ENCODE peak calls at places on chromosomes 3 and 15, in seven cellular contexts. B is lower lobe of right lung, X is Caco-2, F is fibroblast of lung, S is SJSA1, Y is bronchial epithelial cell, V is ovary. L is an unnamed sample. For H3K27me3 and H3K36me3, the result is how much of the 10 kb centered on the place peaks cover.

GRCh38 chr15:69457304-69458280 is 5.0 kb downstream of the RPLP1 start:
- DNase-seq in V (no peak), F (no peak), B (no peak), X (no peak), S (no peak), Y (no peak), L (no peak)

GRCh38 chr15:40914486-40914885 is 14.7 kb upstream of the DLL4 start:
- DNase-seq in F (no peak), B (no peak), X (no peak), Y (no peak), V (no peak), S (no peak), L (peak)

GRCh38 chr3:191376742-191377141 is 46.4 kb upstream of the UTS2B start:
- DNase-seq in B (no peak), V (no peak), Y (peak), S (peak), F (peak), X (no peak), L (no peak)

GRCh38 chr15:38212759-38213158 is 39.9 kb upstream of the SPRED1 start:
- DNase-seq in F (no peak), B (no peak), V (no peak), X (no peak), S (no peak), Y (no peak), L (no peak)

GRCh38 chr15:71892335-71892734 is 82.0 kb downstream of the NR2E3 start:
- DNase-seq in V (no peak), Y (no peak), S (no peak), B (no peak), F (no peak), X (no peak), L (no peak)

GRCh38 chr15:77010842-77011241 is 15.9 kb downstream of the PSTPIP1 start:
- DNase-seq in V (no peak), B (no peak), X (no peak), Y (no peak), S (no peak), F (no peak), L (no peak)

GRCh38 chr15:76577879-76578512 is 241.4 kb downstream of the ISL2 start:
- DNase-seq in X (no peak), V (no peak), B (no peak), S (no peak), F (no peak), Y (peak), L (no peak)

GRCh38 chr3:23019596-23020300 is 183.4 kb upstream of the UBE2E2 start:
- DNase-seq in Y (no peak), B (no peak), V (no peak), S (no peak), X (no peak), F (peak), L (no peak)

GRCh38 chr3:173733029-173733652 is 335.6 kb downstream of the NLGN1 start:
- DNase-seq in Y (peak), B (no peak), F (peak), S (no peak), V (no peak), X (no peak), L (no peak)

GRCh38 chr15:69943637-69944036 is 154.1 kb downstream of the TLE3 start:
- DNase-seq in Y (no peak), V (no peak), S (no peak), X (no peak), F (no peak), B (no peak), L (no peak)

GRCh38 chr15:63288342-63288741 is 10.9 kb downstream of the APH1B start:
- DNase-seq in B (no peak), Y (no peak), F (no peak), X (no peak), V (no peak), S (no peak), L (no peak)

GRCh38 chr15:74226761-74227540 is 9.2 kb upstream of the CCDC33 start:
- DNase-seq in V (no peak), Y (peak), B (no peak), S (no peak), F (no peak), X (no peak), L (no peak)

GRCh38 chr15:40064231-40064894 is 25.4 kb upstream of the SRP14 start:
- DNase-seq in F (peak), B (no peak), X (no peak), Y (no peak), S (peak), V (no peak), L (no peak)

GRCh38 chr15:94453227-94453626 is 221.9 kb downstream of the MCTP2 start:
- DNase-seq in F (no peak), B (no peak), Y (peak), S (no peak), V (no peak), X (no peak), L (no peak)

GRCh38 chr3:35654471-35654870 is 15.1 kb downstream of the ARPP21 start:
- DNase-seq in X (no peak), V (no peak), B (no peak), F (no peak), S (no peak), Y (no peak), L (no peak)

GRCh38 chr3:126104742-126105605 is 21.1 kb upstream of the SLC41A3 start:
- DNase-seq in X (no peak), F (no peak), S (no peak), V (no peak), B (no peak), Y (no peak), L (peak)

GRCh38 chr3:136862953-136863352 is 945 bp downstream of the NCK1 start:
- DNase-seq in S (no peak), Y (no peak), F (no peak), V (no peak), X (no peak), B (no peak), L (no peak)
- H3K4me3 ChIP-seq in S (peak), Y (peak), F (peak), V (peak), X (peak), B (peak), L (peak)

GRCh38 chr3:72001758-72002157 is 216.8 kb upstream of the PROK2 start:
- DNase-seq in X (no peak), B (no peak), S (no peak), Y (no peak), V (no peak), F (no peak), L (no peak)

GRCh38 chr3:71991681-71992080 is 206.7 kb upstream of the PROK2 start:
- DNase-seq in B (no peak), S (no peak), X (no peak), F (no peak), V (no peak), Y (no peak), L (no peak)

GRCh38 chr3:71994203-71994602 is 209.3 kb upstream of the PROK2 start:
- DNase-seq in S (no peak), F (no peak), V (no peak), X (no peak), Y (no peak), B (no peak), L (no peak)

GRCh38 chr3:71998995-71999673 is 214.2 kb upstream of the PROK2 start:
- DNase-seq in Y (peak), X (no peak), V (no peak), B (no peak), S (peak), F (peak), L (no peak)

DNA sequence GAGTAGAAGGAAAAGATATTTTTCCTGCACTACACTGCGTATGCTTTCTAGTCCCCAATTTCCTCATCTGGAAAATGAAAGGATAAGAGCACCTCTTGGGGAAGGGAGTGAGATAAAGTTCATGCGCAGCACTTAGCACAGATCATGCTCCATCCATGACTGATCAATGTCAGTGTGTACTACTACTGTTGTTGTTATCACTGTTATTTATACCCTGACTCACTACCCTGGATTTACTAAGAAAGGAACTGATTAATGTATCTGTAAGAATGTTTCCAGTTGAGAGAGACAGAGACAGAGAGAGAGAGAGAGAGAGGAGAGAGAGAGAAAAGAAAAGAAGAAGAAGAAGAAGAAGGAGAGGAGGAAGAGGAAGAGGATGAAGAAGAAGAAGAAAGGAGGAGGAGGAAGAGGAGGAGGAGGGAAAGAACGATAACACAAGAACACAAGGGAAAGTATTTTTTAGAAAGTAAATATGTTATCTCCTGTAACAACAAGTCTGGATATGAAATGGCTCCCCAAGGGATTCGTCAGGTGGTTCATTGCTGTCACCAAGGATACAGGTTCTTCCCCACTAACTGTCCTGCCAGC is 212.2 kb upstream of the PROK2 start:
- DNase-seq in F (no peak), V (no peak), B (no peak), Y (no peak), X (no peak), S (no peak), L (no peak)
- H3K27me3 ChIP-seq in F (under half), V (under half), B (under half), Y (under half), X (under half), S (under half), L (under half)

DNA sequence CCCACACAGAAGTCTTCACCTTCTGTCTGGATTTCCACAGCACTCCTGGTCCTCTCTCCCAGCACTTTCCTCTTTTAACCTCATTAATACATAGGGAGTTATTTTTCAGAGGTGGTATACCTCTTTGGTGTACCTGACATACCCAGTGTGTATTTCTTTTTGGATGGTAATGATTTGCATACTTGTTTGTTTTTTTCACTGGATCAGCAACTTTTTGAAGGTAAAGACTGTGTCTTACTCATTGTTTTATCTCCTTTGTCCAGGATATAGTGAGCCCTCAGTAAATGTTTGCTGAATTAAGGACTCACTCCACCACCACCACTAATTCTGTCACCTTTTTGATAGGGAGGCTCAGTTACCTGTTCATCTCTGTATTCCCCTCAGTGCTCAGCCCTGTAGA is 52.1 kb downstream of the SACM1L start:
- DNase-seq in F (no peak), V (no peak), B (no peak), X (no peak), S (no peak), Y (no peak), L (no peak)
- H3K36me3 ChIP-seq in F (under half), V (under half), B (half or more), X (under half), S (half or more), Y (under half), L (under half)

GRCh38 chr15:96415513-96416217 is 85.2 kb downstream of the NR2F2 start:
- DNase-seq in F (no peak), S (no peak), Y (no peak), X (no peak), V (no peak), B (no peak), L (no peak)
- H3K4me3 ChIP-seq in F (no peak), S (no peak), Y (no peak), X (no peak), V (no peak), B (no peak), L (no peak)

DNA sequence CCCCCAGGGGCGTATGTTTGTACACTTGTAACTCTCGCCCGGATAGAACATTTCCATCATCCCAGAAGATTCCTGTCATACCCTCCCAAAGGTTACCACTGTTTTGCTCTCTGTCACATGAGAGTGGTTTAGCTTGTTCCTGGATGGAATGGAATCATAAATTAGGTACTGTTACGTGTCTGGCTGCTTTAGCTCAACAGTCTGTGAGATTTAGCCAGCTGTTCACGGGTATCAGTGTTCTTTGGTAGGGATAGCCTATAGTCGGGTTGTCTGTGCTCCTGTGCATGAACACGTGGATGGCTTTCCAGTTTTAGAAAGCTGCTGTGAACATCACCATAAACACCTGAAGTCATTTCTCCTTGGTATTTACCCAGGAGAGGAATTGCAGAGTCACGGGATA is 58.2 kb upstream of the NR2C2 start:
- DNase-seq in V (no peak), X (no peak), Y (no peak), B (no peak), F (no peak), S (no peak), L (no peak)
- H3K27me3 ChIP-seq in V (under half), X (under half), Y (under half), B (under half), F (under half), S (under half), L (under half)

GRCh38 chr3:141077631-141078030 is 26.5 kb downstream of the SPSB4 start:
- DNase-seq in V (no peak), X (no peak), F (no peak), S (no peak), B (no peak), Y (no peak), L (no peak)
- H3K36me3 ChIP-seq in V (under half), X (under half), F (under half), S (under half), B (under half), Y (under half), L (under half)

GRCh38 chr3:106457278-106458210 is 588.7 kb upstream of the CBLB start:
- DNase-seq in B (no peak), F (peak), S (peak), V (no peak), X (no peak), Y (peak), L (no peak)
- H3K4me3 ChIP-seq in B (no peak), F (no peak), S (no peak), V (no peak), X (no peak), Y (no peak), L (no peak)

DNA sequence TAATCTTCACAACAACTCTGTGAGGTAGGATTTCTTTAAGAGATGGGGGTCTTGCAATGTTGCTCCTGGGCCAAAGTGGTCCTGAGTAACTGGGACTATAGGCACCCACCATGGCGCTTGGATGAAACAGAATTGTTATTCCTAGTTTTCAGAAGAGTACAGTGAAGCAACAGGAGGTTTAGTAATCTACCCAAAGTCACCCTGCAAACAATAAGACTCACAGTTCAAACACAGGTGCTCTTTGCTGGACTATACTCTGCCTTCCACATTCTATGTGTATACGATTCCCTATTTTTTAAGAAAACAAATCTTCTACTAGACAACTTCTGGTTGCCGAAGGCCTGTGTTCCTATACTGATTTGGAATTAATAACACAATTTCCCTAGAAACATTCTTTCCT is 8.1 kb downstream of the C3orf70 start:
- DNase-seq in F (no peak), B (no peak), X (no peak), S (no peak), V (no peak), Y (no peak), L (no peak)
- H3K27me3 ChIP-seq in F (under half), B (under half), X (under half), S (under half), V (under half), Y (under half), L (under half)

GRCh38 chr3:11558918-11559815 is 84.5 kb downstream of the VGLL4 start:
- DNase-seq in B (peak), S (no peak), X (no peak), F (no peak), Y (no peak), V (peak), L (peak)
- H3K36me3 ChIP-seq in B (half or more), S (half or more), X (under half), F (under half), Y (under half), V (under half), L (under half)